ENCODE peak calls at places on chromosome 15, in ten cellular contexts. E, J, D, V, F, T, H, P, Q and M are unnamed samples.

GRCh38 chr15:85330941-85331588 is 49.3 kb upstream of the AKAP13 start:
- DNase-seq in T (peak), H (peak), Q (peak), V (peak), E (peak), J (peak), P (peak), F (peak), D (peak), M (peak)

GRCh38 chr15:25716414-25717102 is 146.6 kb downstream of the ATP10A start:
- DNase-seq in T (no peak), Q (no peak), J (no peak), H (no peak), P (no peak), F (no peak), V (no peak), E (no peak), D (no peak), M (peak)

GRCh38 chr15:88911766-88912118 is 1.4 kb downstream of the MFGE8 start:
- DNase-seq in T (no peak), D (no peak), F (no peak), J (peak), P (peak), H (no peak), E (no peak), V (peak), Q (no peak), M (peak)

GRCh38 chr15:68485721-68486360 is 53.9 kb upstream of the ITGA11 start:
- DNase-seq in T (no peak), F (no peak), E (no peak), Q (no peak), P (no peak), D (no peak), J (no peak), H (no peak), V (no peak), M (no peak)

GRCh38 chr15:36313881-36314280 is 265.5 kb upstream of the CDIN1 start:
- DNase-seq in P (no peak), F (no peak), J (no peak), Q (no peak), T (no peak), E (no peak), D (no peak), V (no peak), H (no peak), M (no peak)

GRCh38 chr15:80694624-80695098 is 449 bp upstream of the ABHD17C start:
- DNase-seq in Q (peak), P (peak), F (no peak), E (peak), D (peak), T (no peak), J (peak), H (peak), V (peak), M (peak)

GRCh38 chr15:51088585-51088984 is 6.1 kb downstream of the TNFAIP8L3 start:
- DNase-seq in D (no peak), E (no peak), F (no peak), J (no peak), H (no peak), Q (no peak), P (no peak), T (no peak), V (no peak), M (no peak)

GRCh38 chr15:70584838-70585706 is 178.3 kb downstream of the UACA start:
- DNase-seq in H (peak), V (peak), T (no peak), P (peak), E (no peak), F (no peak), Q (no peak), D (no peak), J (no peak), M (peak)

GRCh38 chr15:55334997-55335396 is 16.0 kb downstream of the PIGB start:
- DNase-seq in F (no peak), H (no peak), P (peak), V (peak), D (no peak), E (peak), Q (no peak), J (no peak), T (no peak), M (no peak)

GRCh38 chr15:34241376-34242350 is 16.8 kb downstream of the EMC4 start:
- DNase-seq in D (peak), H (no peak), Q (no peak), V (peak), T (no peak), E (peak), F (no peak), J (no peak), P (peak), M (no peak)

GRCh38 chr15:84817461-84818081 is 415 bp downstream of the ALPK3 start:
- DNase-seq in V (no peak), Q (peak), D (no peak), H (no peak), J (no peak), F (no peak), P (peak), E (peak), T (no peak), M (no peak)

GRCh38 chr15:69699096-69699495 is 246.5 kb downstream of the RPLP1 start:
- DNase-seq in Q (no peak), T (no peak), F (no peak), H (no peak), V (no peak), P (no peak), E (no peak), J (no peak), D (no peak), M (no peak)

GRCh38 chr15:77624868-77625267 is 7.8 kb downstream of the LINGO1 start:
- DNase-seq in V (no peak), Q (peak), D (no peak), H (no peak), T (no peak), J (peak), E (no peak), P (no peak), F (no peak), M (no peak)

GRCh38 chr15:69126054-69126469 is 34.4 kb upstream of the GLCE start:
- DNase-seq in T (no peak), P (peak), J (no peak), V (peak), H (no peak), Q (no peak), F (no peak), E (peak), D (no peak), M (no peak)

GRCh38 chr15:76208786-76209424 is 102.4 kb downstream of the ETFA start:
- DNase-seq in E (no peak), F (no peak), P (no peak), H (no peak), T (no peak), J (no peak), V (no peak), Q (no peak), D (no peak), M (peak)

GRCh38 chr15:77028451-77029165 is 33.7 kb downstream of the PSTPIP1 start:
- DNase-seq in H (peak), V (no peak), J (no peak), D (peak), T (no peak), P (no peak), Q (peak), F (peak), E (no peak), M (peak)

GRCh38 chr15:37872661-37873060 is 61.8 kb upstream of the TMCO5A start:
- DNase-seq in T (no peak), Q (no peak), V (no peak), D (no peak), F (no peak), H (no peak), P (no peak), J (no peak), E (no peak), M (no peak)

GRCh38 chr15:88563638-88564037 is 17.2 kb upstream of the DET1 start:
- DNase-seq in E (peak), H (no peak), J (no peak), T (no peak), F (no peak), Q (no peak), D (no peak), V (no peak), P (peak), M (no peak)

GRCh38 chr15:35624881-35625280 is 78.9 kb upstream of the DPH6 start:
- DNase-seq in V (no peak), Q (no peak), H (no peak), J (peak), P (peak), D (peak), T (no peak), F (peak), E (peak), M (no peak)

GRCh38 chr15:57005244-57005643 is 86.8 kb downstream of the TCF12 start:
- DNase-seq in T (no peak), P (no peak), E (no peak), J (no peak), Q (no peak), F (no peak), D (no peak), H (no peak), V (no peak), M (no peak)

GRCh38 chr15:70088427-70088826 is 9.3 kb downstream of the TLE3 start:
- DNase-seq in F (no peak), Q (no peak), V (no peak), D (no peak), P (no peak), E (no peak), T (no peak), H (no peak), J (no peak), M (no peak)

GRCh38 chr15:39499701-39500100 is 81.2 kb upstream of the THBS1 start:
- DNase-seq in E (no peak), F (no peak), D (no peak), H (no peak), Q (no peak), J (no peak), T (no peak), P (no peak), V (no peak), M (no peak)

GRCh38 chr15:77455696-77456293 is 35.1 kb downstream of the HMG20A start:
- DNase-seq in V (no peak), T (no peak), P (peak), H (no peak), J (no peak), E (peak), D (no peak), F (no peak), Q (no peak), M (no peak)

GRCh38 chr15:75043509-75044257 is 20.3 kb downstream of the PPCDC start:
- DNase-seq in V (peak), E (peak), H (peak), F (peak), J (peak), Q (peak), D (peak), P (peak), T (peak), M (peak)

GRCh38 chr15:67680645-67681044 is 138.1 kb downstream of the MAP2K5 start:
- DNase-seq in F (no peak), J (no peak), T (no peak), P (no peak), D (no peak), Q (no peak), E (peak), H (no peak), V (peak), M (no peak)

GRCh38 chr15:67358812-67359211 is 104.2 kb downstream of the IQCH start:
- DNase-seq in Q (no peak), H (no peak), F (no peak), P (no peak), T (no peak), V (no peak), D (no peak), E (no peak), J (no peak), M (no peak)

GRCh38 chr15:52100807-52101206 is 11.8 kb downstream of the BCL2L10 start:
- DNase-seq in Q (no peak), T (no peak), E (peak), F (peak), J (peak), D (peak), P (peak), H (peak), V (peak), M (peak)

GRCh38 chr15:39094116-39094515 is 486.8 kb upstream of the THBS1 start:
- DNase-seq in T (no peak), V (no peak), E (no peak), Q (no peak), H (no peak), D (no peak), P (no peak), J (no peak), F (no peak), M (no peak)

DNA sequence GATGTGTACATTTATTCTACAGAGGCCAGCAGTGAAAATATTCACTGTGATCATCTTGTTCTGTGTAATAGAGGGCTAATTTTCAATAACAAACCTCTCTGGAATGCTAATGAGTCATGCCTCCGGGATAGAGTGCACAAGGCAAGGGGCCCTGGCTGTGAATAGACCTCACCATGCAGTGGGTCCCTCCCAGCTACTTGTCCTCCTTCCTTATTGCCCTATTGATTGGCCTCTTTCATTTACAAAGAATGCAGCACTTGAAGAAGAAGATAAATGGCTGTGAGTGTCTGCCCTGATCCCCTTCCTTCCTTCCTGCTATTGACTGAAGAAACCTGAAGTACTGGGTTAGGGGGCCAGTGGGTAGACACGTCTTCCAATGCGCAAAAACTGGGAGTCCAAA is 436.3 kb downstream of the WDR72 start:
- DNase-seq in V (no peak), F (no peak), E (no peak), H (no peak), T (no peak), D (no peak), J (no peak), Q (no peak), P (no peak), M (no peak)
- H3K27ac ChIP-seq in V (no peak), F (no peak), E (no peak), H (no peak), T (no peak), D (no peak), J (no peak), Q (no peak), P (no peak), M (no peak)

GRCh38 chr15:73928971-73929627 is 2.8 kb downstream of the LOXL1 start:
- DNase-seq in E (no peak), D (no peak), P (no peak), J (peak), V (no peak), F (no peak), H (no peak), T (no peak), Q (no peak), M (peak)

GRCh38 chr15:73930790-73931281 is 4.6 kb downstream of the LOXL1 start:
- DNase-seq in V (no peak), E (peak), Q (no peak), P (peak), T (no peak), H (no peak), F (peak), D (no peak), J (peak), M (peak)

GRCh38 chr15:73928241-73928579 is 1.9 kb downstream of the LOXL1 start:
- DNase-seq in D (no peak), V (no peak), H (no peak), P (no peak), F (no peak), J (peak), Q (no peak), E (no peak), T (no peak), M (peak)

GRCh38 chr15:73931441-73931840 is 5.2 kb downstream of the LOXL1 start:
- DNase-seq in J (peak), D (no peak), P (no peak), Q (no peak), V (no peak), H (no peak), T (no peak), E (no peak), F (no peak), M (peak)

GRCh38 chr15:73930371-73930770 is 4.1 kb downstream of the LOXL1 start:
- DNase-seq in J (peak), D (no peak), V (no peak), H (no peak), E (peak), P (peak), T (no peak), F (peak), Q (no peak), M (peak)
- H3K4me3 ChIP-seq in J (no peak), D (no peak), V (no peak), H (no peak), E (no peak), P (peak), T (no peak), F (no peak), Q (no peak), M (no peak)

GRCh38 chr15:43912991-43913927 is 86.5 kb downstream of the WDR76 start:
- DNase-seq in J (peak), E (peak), F (peak), T (no peak), V (peak), P (peak), D (peak), H (no peak), Q (no peak), M (peak)
- H3K27ac ChIP-seq in J (peak), E (no peak), F (peak), T (no peak), V (peak), P (peak), D (peak), H (no peak), Q (no peak), M (peak)

GRCh38 chr15:20643024-20643770 is 101.6 kb upstream of the GOLGA6L6 start:
- DNase-seq in J (peak), T (no peak), E (no peak), P (no peak), Q (no peak), V (no peak), F (no peak), D (no peak), H (no peak), M (no peak)
- H3K4me3 ChIP-seq in J (no peak), T (no peak), E (no peak), P (no peak), Q (no peak), V (no peak), F (no peak), D (no peak), H (no peak), M (no peak)

GRCh38 chr15:98874773-98875172 is 132.8 kb downstream of the PGPEP1L start:
- DNase-seq in P (no peak), D (no peak), J (peak), F (no peak), H (no peak), Q (no peak), T (no peak), V (peak), E (no peak), M (no peak)

GRCh38 chr15:98873441-98874218 is 134.0 kb downstream of the PGPEP1L start:
- DNase-seq in V (peak), Q (no peak), E (peak), F (no peak), D (no peak), H (no peak), P (peak), J (no peak), T (no peak), M (peak)

GRCh38 chr15:98874359-98874758 is 133.2 kb downstream of the PGPEP1L start:
- DNase-seq in Q (no peak), T (no peak), V (no peak), P (no peak), F (no peak), E (no peak), J (no peak), H (no peak), D (no peak), M (no peak)

GRCh38 chr15:98876461-98877369 is 130.9 kb downstream of the PGPEP1L start:
- DNase-seq in H (no peak), T (no peak), Q (no peak), F (no peak), E (no peak), V (no peak), P (peak), J (no peak), D (no peak), M (no peak)

GRCh38 chr15:98875309-98875708 is 132.3 kb downstream of the PGPEP1L start:
- DNase-seq in V (no peak), T (no peak), F (no peak), J (no peak), E (no peak), D (no peak), Q (no peak), H (no peak), P (no peak), M (no peak)
- H3K27ac ChIP-seq in V (peak), T (peak), F (peak), J (peak), E (no peak), D (no peak), Q (no peak), H (no peak), P (peak), M (peak)

GRCh38 chr15:32716960-32717289 is 879 bp upstream of the GREM1 start:
- DNase-seq in J (no peak), F (no peak), P (no peak), Q (no peak), E (no peak), H (no peak), D (no peak), V (no peak), T (no peak), M (no peak)
- H3K4me3 ChIP-seq in J (peak), F (peak), P (peak), Q (peak), E (peak), H (peak), D (peak), V (no peak), T (peak), M (peak)

GRCh38 chr15:63369296-63369695 is 12.3 kb downstream of the CA12 start:
- DNase-seq in E (no peak), T (no peak), P (no peak), Q (no peak), D (no peak), H (no peak), V (no peak), F (no peak), J (peak), M (no peak)

GRCh38 chr15:63371297-63371918 is 10.2 kb downstream of the CA12 start:
- DNase-seq in F (peak), E (peak), V (peak), P (peak), J (peak), T (no peak), Q (no peak), H (no peak), D (peak), M (no peak)

GRCh38 chr15:63372018-63372705 is 9.5 kb downstream of the CA12 start:
- DNase-seq in T (no peak), P (peak), F (peak), V (peak), J (peak), H (no peak), D (peak), Q (no peak), E (peak), M (peak)

GRCh38 chr15:63369766-63370165 is 11.9 kb downstream of the CA12 start:
- DNase-seq in H (no peak), T (no peak), V (no peak), D (no peak), Q (no peak), P (peak), E (no peak), J (no peak), F (no peak), M (no peak)

DNA sequence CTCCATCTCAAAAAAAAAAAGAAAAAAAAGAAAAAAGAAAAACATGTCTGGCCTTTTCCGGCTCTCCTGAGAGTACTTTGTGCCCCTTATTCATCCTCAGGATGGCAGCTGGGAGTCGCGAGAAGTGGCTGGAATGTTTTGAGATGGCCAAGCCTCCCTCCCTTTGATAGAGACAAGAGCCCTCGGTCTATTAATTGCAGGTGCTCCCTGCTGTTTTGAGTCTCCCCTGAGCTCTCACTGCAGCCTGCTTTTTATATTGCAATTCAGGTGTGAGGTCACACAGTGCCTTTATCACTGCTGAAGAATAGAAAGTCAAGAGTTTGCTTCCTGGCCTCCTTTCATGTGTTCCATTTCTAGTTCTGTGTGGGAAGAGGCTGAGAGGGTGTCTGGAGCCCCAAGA is 10.9 kb downstream of the CA12 start:
- DNase-seq in Q (no peak), T (no peak), D (no peak), J (no peak), V (no peak), P (no peak), H (no peak), F (no peak), E (no peak), M (no peak)
- H3K27ac ChIP-seq in Q (no peak), T (peak), D (peak), J (no peak), V (peak), P (no peak), H (no peak), F (no peak), E (no peak), M (no peak)

GRCh38 chr15:44727462-44728231 is 8.7 kb upstream of the TRIM69 start:
- DNase-seq in H (no peak), V (no peak), J (no peak), P (no peak), D (no peak), E (no peak), T (no peak), F (no peak), Q (no peak), M (no peak)

GRCh38 chr15:44726568-44727461 is 9.5 kb upstream of the TRIM69 start:
- DNase-seq in V (peak), J (no peak), D (peak), H (peak), P (peak), F (peak), T (peak), E (peak), Q (no peak), M (no peak)

GRCh38 chr15:44729394-44729913 is 6.9 kb upstream of the TRIM69 start:
- DNase-seq in J (peak), H (peak), E (peak), D (peak), F (no peak), P (no peak), T (no peak), Q (no peak), V (no peak), M (peak)

GRCh38 chr15:44728576-44729393 is 7.5 kb upstream of the TRIM69 start:
- DNase-seq in D (peak), H (peak), V (peak), P (peak), F (peak), Q (peak), E (peak), T (peak), J (peak), M (peak)

GRCh38 chr15:44726136-44726535 is 10.2 kb upstream of the TRIM69 start:
- DNase-seq in P (peak), Q (no peak), E (peak), V (no peak), T (no peak), J (no peak), D (no peak), H (peak), F (no peak), M (no peak)
- H3K4me3 ChIP-seq in P (no peak), Q (no peak), E (no peak), V (no peak), T (peak), J (peak), D (no peak), H (peak), F (no peak), M (no peak)

GRCh38 chr15:30922469-30923311 is 19.0 kb downstream of the FAN1 start:
- DNase-seq in P (peak), J (peak), F (no peak), Q (no peak), E (peak), D (no peak), V (peak), T (no peak), H (no peak), M (no peak)
- H3K27ac ChIP-seq in P (no peak), J (peak), F (no peak), Q (no peak), E (peak), D (peak), V (no peak), T (peak), H (no peak), M (no peak)

GRCh38 chr15:60006808-60007346 is 2.8 kb downstream of the FOXB1 start:
- DNase-seq in H (no peak), Q (no peak), P (peak), V (no peak), J (no peak), D (no peak), T (no peak), E (no peak), F (no peak), M (no peak)
- H3K4me3 ChIP-seq in H (peak), Q (peak), P (peak), V (peak), J (peak), D (no peak), T (peak), E (no peak), F (no peak), M (no peak)